ENCODE peak calls at places on chromosomes 13 and 19, in seven cellular contexts. C, I, L, E, J, G and Q are unnamed samples.

GRCh38 chr13:94419304-94419943 is 60.1 kb downstream of the DCT start:
- DNase-seq in C (no peak), I (no peak), L (no peak), E (no peak), J (no peak), G (no peak), Q (peak; percentile 78)

GRCh38 chr13:80666782-80667537 is 326.0 kb upstream of the SPRY2 start:
- DNase-seq in C (no peak), I (no peak), L (no peak), E (no peak), J (no peak), G (no peak), Q (peak; percentile 45)

GRCh38 chr13:31119526-31119925 is 42.2 kb downstream of the HSPH1 start:
- DNase-seq in C (no peak), I (no peak), L (no peak), E (no peak), J (no peak), G (no peak), Q (no peak)

GRCh38 chr13:43865892-43866291 is 13.6 kb downstream of the CCDC122 start:
- DNase-seq in C (no peak), I (no peak), L (no peak), E (no peak), J (peak; percentile 43), G (no peak), Q (no peak)

GRCh38 chr19:16078759-16079707 is 2.7 kb downstream of the TPM4 start:
- DNase-seq in C (peak; percentile 46), I (peak; percentile 79), L (no peak), E (no peak), J (peak; percentile 67), G (peak; percentile 96), Q (peak; percentile 94)

GRCh38 chr13:92843549-92843948 is 383.1 kb upstream of the GPC6 start:
- DNase-seq in C (no peak), I (no peak), L (peak; percentile 15), E (no peak), J (no peak), G (peak; percentile 56), Q (no peak)

GRCh38 chr13:86813198-86813597 is 858.0 kb upstream of the SLITRK5 start:
- DNase-seq in C (no peak), I (no peak), L (no peak), E (no peak), J (no peak), G (no peak), Q (no peak)

GRCh38 chr19:47239610-47240296 is 8.8 kb upstream of the BBC3 start:
- DNase-seq in C (peak; percentile 50), I (peak; percentile 71), L (no peak), E (peak; percentile 55), J (no peak), G (peak; percentile 73), Q (no peak)

GRCh38 chr19:11382898-11383705 is 1.0 kb downstream of the EPOR start:
- DNase-seq in C (no peak), I (peak; percentile 52), L (no peak), E (peak; percentile 44), J (peak; percentile 60), G (no peak), Q (no peak)

GRCh38 chr19:16571283-16571682 is 932 bp downstream of the SLC35E1 start:
- DNase-seq in C (no peak), I (no peak), L (peak; percentile 41), E (no peak), J (no peak), G (no peak), Q (no peak)

GRCh38 chr13:58097831-58098230 is 466.3 kb downstream of the PCDH17 start:
- DNase-seq in C (no peak), I (no peak), L (no peak), E (no peak), J (no peak), G (no peak), Q (no peak)

GRCh38 chr19:4609878-4610511 is 29.3 kb upstream of the TNFAIP8L1 start:
- DNase-seq in C (no peak), I (peak; percentile 44), L (no peak), E (no peak), J (no peak), G (no peak), Q (no peak)

GRCh38 chr13:102698649-102698980 is 3.8 kb upstream of the METTL21C start:
- DNase-seq in C (no peak), I (no peak), L (no peak), E (no peak), J (no peak), G (no peak), Q (no peak)

GRCh38 chr19:17075860-17076538 is 422 bp downstream of the MYO9B start:
- DNase-seq in C (peak; percentile 35), I (no peak), L (peak; percentile 39), E (no peak), J (no peak), G (peak; percentile 31), Q (peak; percentile 12)

GRCh38 chr13:112783135-112783945 is 93.5 kb downstream of the ATP11A start:
- DNase-seq in C (no peak), I (peak; percentile 61), L (no peak), E (no peak), J (no peak), G (no peak), Q (peak; percentile 57)

GRCh38 chr19:46714523-46715106 is 2.3 kb downstream of the PRKD2 start:
- DNase-seq in C (peak; percentile 50), I (no peak), L (no peak), E (no peak), J (no peak), G (peak; percentile 95), Q (no peak)

GRCh38 chr13:53206455-53206854 is 177.8 kb downstream of the OLFM4 start:
- DNase-seq in C (no peak), I (no peak), L (peak; percentile 29), E (no peak), J (no peak), G (no peak), Q (no peak)

DNA sequence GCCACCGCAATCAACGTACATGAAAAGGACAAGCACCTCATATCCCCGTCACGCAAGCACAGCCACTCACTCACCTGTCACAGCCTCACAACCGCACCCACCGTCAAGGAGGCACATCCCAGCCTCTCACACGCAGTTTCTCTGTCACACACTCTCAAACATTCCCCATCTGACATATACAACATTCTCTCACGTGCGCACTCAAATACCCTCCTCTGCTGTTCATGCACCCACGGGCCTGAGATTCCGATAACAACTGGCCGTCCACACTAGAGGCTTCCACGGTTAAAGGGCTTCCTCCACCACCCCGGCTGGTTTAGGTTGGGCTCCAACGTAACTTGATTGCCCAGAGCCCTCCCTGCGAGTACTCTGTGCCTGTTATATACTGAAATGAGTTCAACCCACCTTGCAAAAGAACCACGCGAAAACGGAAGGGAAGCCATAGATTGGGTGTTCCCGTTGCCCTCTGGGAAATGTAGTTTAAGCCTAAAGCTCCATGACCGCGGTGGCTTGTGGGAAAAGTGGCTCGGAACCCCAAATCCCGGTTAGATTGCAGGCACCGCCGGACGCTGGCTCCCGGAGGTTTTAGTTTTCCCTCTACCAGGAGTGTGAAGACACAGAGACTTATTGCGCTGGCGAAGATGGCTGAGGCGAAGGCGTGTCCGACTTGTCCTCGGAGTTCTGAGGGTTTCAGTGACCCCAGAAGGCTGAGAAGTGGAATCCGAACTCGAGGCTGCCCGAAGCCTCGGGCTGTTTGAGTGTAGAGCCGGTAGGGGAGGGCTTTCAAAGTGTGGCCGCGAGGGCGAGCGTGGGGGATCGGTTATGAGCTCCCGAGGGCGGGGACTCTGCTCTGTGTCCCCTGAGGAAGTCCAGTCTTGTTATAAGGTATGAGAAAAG is at the start of gene ZNF573:
- DNase-seq in C (peak; percentile 71), I (peak; percentile 87), L (peak; percentile 87), E (peak; percentile 69), J (peak; percentile 84), G (peak; percentile 84), Q (peak; percentile 89)
- TF ChIP-seq CTCF in C (no peak), I (no peak), L (no peak), E (no peak), J (no peak), G (peak; percentile 8), Q (peak; percentile 50)

GRCh38 chr13:95968906-95969305 is 84.3 kb downstream of the UGGT2 start:
- DNase-seq in C (no peak), I (no peak), L (no peak), E (no peak), J (no peak), G (no peak), Q (no peak)

DNA sequence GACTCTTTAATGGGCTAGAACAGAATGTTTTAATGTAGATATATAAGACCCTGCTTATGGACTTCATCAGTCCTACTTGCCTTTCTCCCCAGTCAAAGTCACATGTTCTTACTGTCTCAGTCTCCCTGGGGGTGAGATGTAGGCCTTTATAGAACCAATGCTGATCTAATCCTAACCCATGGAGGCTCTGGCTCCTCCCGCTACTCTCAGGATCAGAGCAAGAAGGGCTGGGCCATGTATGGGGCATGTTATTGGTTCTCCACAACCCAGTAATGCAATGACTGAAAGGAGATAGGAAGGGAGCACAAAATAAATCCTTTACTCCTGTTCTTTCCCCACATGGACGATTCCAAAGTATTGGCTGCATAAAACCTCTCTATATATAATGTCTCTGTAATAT is 82.3 kb downstream of the UGGT2 start:
- DNase-seq in C (no peak), I (no peak), L (no peak), E (no peak), J (no peak), G (no peak), Q (no peak)
- TF ChIP-seq CTCF in C (no peak), I (no peak), L (no peak), E (no peak), J (no peak), G (no peak), Q (no peak)

GRCh38 chr13:74681891-74682290 is 547.7 kb upstream of the KLF12 start:
- DNase-seq in C (no peak), I (no peak), L (no peak), E (no peak), J (no peak), G (no peak), Q (no peak)

GRCh38 chr13:74683411-74683810 is 549.2 kb upstream of the KLF12 start:
- DNase-seq in C (no peak), I (no peak), L (no peak), E (no peak), J (no peak), G (no peak), Q (no peak)

DNA sequence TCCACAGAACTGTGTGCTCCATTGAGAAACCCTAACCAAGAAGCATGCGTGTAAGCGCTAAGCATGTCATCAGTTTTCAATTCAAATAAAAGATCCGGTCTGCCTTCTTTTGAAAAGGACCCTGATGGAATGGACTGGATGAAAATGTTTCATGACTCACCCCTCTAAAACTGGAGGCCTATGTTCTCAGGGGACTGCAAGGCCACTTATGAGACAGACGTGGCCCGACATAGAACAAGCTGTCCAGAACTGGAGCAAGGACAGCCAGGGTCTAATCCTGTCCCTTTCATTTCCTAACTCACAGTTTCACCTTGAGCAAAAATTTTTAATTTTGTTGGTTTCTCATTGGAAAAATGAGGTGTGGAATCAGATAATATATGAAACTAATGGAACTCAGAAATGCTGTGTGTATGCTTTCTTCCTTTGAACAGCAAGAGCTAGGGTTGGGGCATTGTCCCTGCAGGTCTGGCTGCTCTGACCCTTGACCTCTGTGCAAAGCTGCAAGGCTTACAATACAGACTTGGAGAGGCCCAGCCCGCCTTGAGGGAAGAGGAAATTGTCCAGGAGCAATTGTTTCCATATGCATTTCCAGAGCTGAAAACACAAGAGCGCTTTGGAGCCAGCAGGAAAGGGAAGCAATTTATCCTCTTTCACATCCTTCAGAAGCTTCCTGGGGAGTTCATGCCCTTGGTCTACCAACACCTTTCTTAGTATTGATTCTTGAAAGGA is 553.4 kb upstream of the KLF12 start:
- DNase-seq in C (no peak), I (no peak), L (no peak), E (peak; percentile 52), J (no peak), G (no peak), Q (no peak)
- TF ChIP-seq CTCF in C (no peak), I (no peak), L (no peak), E (no peak), J (no peak), G (no peak), Q (no peak)

GRCh38 chr13:97125051-97125809 is 96.9 kb upstream of the MBNL2 start:
- DNase-seq in C (no peak), I (no peak), L (peak; percentile 84), E (no peak), J (peak; percentile 75), G (no peak), Q (peak; percentile 77)
- TF ChIP-seq CTCF in C (no peak), I (no peak), L (no peak), E (no peak), J (peak; percentile 5), G (no peak), Q (peak; percentile 16)